ENCODE peak calls at places on chromosome 5, in six cellular contexts. K is activated CD4-positive, alpha-beta memory T cell treated with anti-CD3 and anti-CD28 coated beads, Interleukin-2, amount 10 ng/mL, durations not matched to agents 7 days and 5 days; L is NCI-H2029 treated with DMSO at 0.1 percent for 48 hours; F is AML-193; W is NCI-H460; Q is left ventricle myocardium superior. E is an unnamed sample.

GRCh38 chr5:154162475-154163217 is 27.9 kb upstream of the GALNT10 start:
- DNase-seq in K (no peak), L (peak; percentile 54), F (no peak), W (no peak), Q (no peak), E (peak; percentile 52)

GRCh38 chr5:77316871-77317661 is 106.6 kb downstream of the PDE8B start:
- DNase-seq in K (no peak), L (no peak), F (no peak), W (no peak), Q (no peak), E (no peak)

GRCh38 chr5:146188358-146188757 is 5.9 kb upstream of the LARS1 start:
- DNase-seq in K (no peak), L (no peak), F (no peak), W (no peak), Q (no peak), E (no peak)

GRCh38 chr5:68054625-68055024 is 160.9 kb upstream of the PIK3R1 start:
- DNase-seq in K (no peak), L (no peak), F (no peak), W (no peak), Q (no peak), E (no peak)

GRCh38 chr5:137374110-137374853 is 124.8 kb downstream of the SPOCK1 start:
- DNase-seq in K (no peak), L (peak; percentile 77), F (no peak), W (no peak), Q (no peak), E (peak; percentile 84)

GRCh38 chr5:61362796-61363364 is 30.8 kb downstream of the ZSWIM6 start:
- DNase-seq in K (no peak), L (no peak), F (peak; percentile 1), W (no peak), Q (no peak), E (no peak)

GRCh38 chr5:137836997-137837396 is 30.7 kb upstream of the MYOT start:
- DNase-seq in K (no peak), L (no peak), F (no peak), W (no peak), Q (no peak), E (no peak)

GRCh38 chr5:28473531-28474107 is 1435.2 kb upstream of the CDH9 start:
- DNase-seq in K (no peak), L (no peak), F (no peak), W (peak; percentile 25), Q (no peak), E (no peak)

GRCh38 chr5:173180331-173180730 is 36.0 kb downstream of the BNIP1 start:
- DNase-seq in K (no peak), L (no peak), F (no peak), W (no peak), Q (no peak), E (no peak)

GRCh38 chr5:180589771-180590542 is 1.3 kb downstream of the SCGB3A1 start:
- DNase-seq in K (peak; percentile 15), L (no peak), F (no peak), W (no peak), Q (no peak), E (peak; percentile 6)

GRCh38 chr5:65925601-65926275 is 637 bp upstream of the ERBIN start:
- DNase-seq in K (peak; percentile 79), L (peak; percentile 68), F (peak; percentile 51), W (peak; percentile 74), Q (peak; percentile 93), E (peak; percentile 65)

GRCh38 chr5:149429839-149430721 is 51.0 kb upstream of the IL17B start:
- DNase-seq in K (no peak), L (no peak), F (peak; percentile 89), W (no peak), Q (peak; percentile 73), E (no peak)

GRCh38 chr5:101080485-101081240 is 177.6 kb upstream of the ST8SIA4 start:
- DNase-seq in K (no peak), L (no peak), F (no peak), W (no peak), Q (no peak), E (no peak)

GRCh38 chr5:172175263-172175719 is 12.7 kb downstream of the STK10 start:
- DNase-seq in K (peak; percentile 96), L (no peak), F (peak; percentile 92), W (no peak), Q (peak; percentile 73), E (no peak)

GRCh38 chr5:68644971-68645370 is 429.4 kb downstream of the PIK3R1 start:
- DNase-seq in K (no peak), L (no peak), F (no peak), W (no peak), Q (no peak), E (no peak)

GRCh38 chr5:142115937-142116614 is 7.5 kb downstream of the NDFIP1 start:
- DNase-seq in K (no peak), L (no peak), F (peak; percentile 27), W (no peak), Q (no peak), E (no peak)

GRCh38 chr5:166768536-166768935 is 1522.9 kb upstream of the WWC1 start:
- DNase-seq in K (no peak), L (no peak), F (no peak), W (no peak), Q (no peak), E (no peak)

GRCh38 chr5:98468188-98468869 is 305.1 kb upstream of the RGMB start:
- DNase-seq in K (no peak), L (no peak), F (no peak), W (peak; percentile 49), Q (no peak), E (no peak)

GRCh38 chr5:22079002-22079401 is 774.1 kb downstream of the CDH12 start:
- DNase-seq in K (no peak), L (no peak), F (no peak), W (no peak), Q (no peak), E (no peak)

GRCh38 chr5:155150012-155150411 is 136.5 kb downstream of the KIF4B start:
- DNase-seq in K (no peak), L (no peak), F (peak; percentile 95), W (no peak), Q (no peak), E (no peak)

GRCh38 chr5:10248378-10249260 is 1.1 kb downstream of the ATPSCKMT start:
- DNase-seq in K (peak; percentile 21), L (no peak), F (peak; percentile 5), W (no peak), Q (peak; percentile 45), E (peak; percentile 47)

GRCh38 chr5:2158767-2159166 is 276.0 kb upstream of the IRX4 start:
- DNase-seq in K (no peak), L (no peak), F (no peak), W (no peak), Q (no peak), E (no peak)

GRCh38 chr5:109855056-109855455 is 165.3 kb downstream of the MAN2A1 start:
- DNase-seq in K (no peak), L (no peak), F (no peak), W (no peak), Q (no peak), E (no peak)

GRCh38 chr5:3190433-3190832 is 405.2 kb upstream of the IRX1 start:
- DNase-seq in K (no peak), L (no peak), F (no peak), W (no peak), Q (no peak), E (no peak)

GRCh38 chr5:68406767-68407232 is 191.2 kb downstream of the PIK3R1 start:
- DNase-seq in K (no peak), L (no peak), F (no peak), W (no peak), Q (peak; percentile 29), E (no peak)

GRCh38 chr5:139856694-139857093 is 61.1 kb downstream of the PSD2 start:
- DNase-seq in K (no peak), L (peak; percentile 22), F (no peak), W (no peak), Q (peak; percentile 7), E (peak; percentile 77)

GRCh38 chr5:2007906-2008437 is 125.2 kb upstream of the IRX4 start:
- DNase-seq in K (no peak), L (no peak), F (no peak), W (no peak), Q (peak; percentile 74), E (no peak)

GRCh38 chr5:172403191-172403794 is 51.0 kb downstream of the SH3PXD2B start:
- DNase-seq in K (no peak), L (no peak), F (no peak), W (no peak), Q (peak; percentile 83), E (no peak)

GRCh38 chr5:135029468-135030122 is 4.4 kb downstream of the PITX1 start:
- DNase-seq in K (no peak), L (no peak), F (no peak), W (no peak), Q (no peak), E (no peak)

GRCh38 chr5:173327948-173328895 is at the start of gene STC2:
- DNase-seq in K (peak; percentile 74), L (peak; percentile 80), F (no peak), W (peak; percentile 97), Q (peak; percentile 91), E (peak; percentile 79)

GRCh38 chr5:4212071-4212739 is 616.6 kb downstream of the IRX1 start:
- DNase-seq in K (no peak), L (no peak), F (no peak), W (no peak), Q (no peak), E (no peak)

GRCh38 chr5:15366676-15367391 is 133.1 kb upstream of the FBXL7 start:
- DNase-seq in K (no peak), L (no peak), F (no peak), W (no peak), Q (no peak), E (no peak)

GRCh38 chr5:1864896-1865440 is 17.8 kb downstream of the IRX4 start:
- DNase-seq in K (no peak), L (no peak), F (no peak), W (no peak), Q (no peak), E (no peak)

E was measured in DMS79 treated with DMSO at 0.1 percent for 48 hours.